ENCODE peak calls at places on chromosomes 4 and X, in six cellular contexts. W, M, J, R, H and I are unnamed samples. For H3K79me1, the result is how much of the 10 kb centered on the place peaks cover.

GRCh38 chr4:154743683-154744340 is at the start of gene LRAT:
- DNase-seq in W (no peak), M (no peak), J (no peak), R (peak), H (peak), I (peak)

GRCh38 chr4:133402616-133403015 is 253.5 kb downstream of the PCDH10 start:
- DNase-seq in W (no peak), M (no peak), J (peak), R (no peak), H (peak), I (no peak)

GRCh38 chrX:80285131-80285773 is 135.0 kb upstream of the TENT5D start:
- DNase-seq in W (peak), M (peak), J (peak), R (peak), H (peak), I (peak)

GRCh38 chr4:128502818-128503527 is 215.4 kb upstream of the PGRMC2 start:
- DNase-seq in W (no peak), M (no peak), J (no peak), R (no peak), H (no peak), I (no peak)

GRCh38 chr4:8639021-8639420 is 46.5 kb downstream of the CPZ start:
- DNase-seq in W (no peak), M (no peak), J (no peak), R (no peak), H (no peak), I (no peak)

GRCh38 chrX:133325422-133325821 is 89.9 kb downstream of the GPC4 start:
- DNase-seq in W (no peak), M (no peak), J (no peak), R (no peak), H (no peak), I (no peak)

GRCh38 chrX:84153538-84153937 is 34.5 kb downstream of the RPS6KA6 start:
- DNase-seq in W (peak), M (no peak), J (no peak), R (no peak), H (peak), I (no peak)

GRCh38 chrX:153349952-153350351 is 16.0 kb downstream of the ZNF275 start:
- DNase-seq in W (no peak), M (no peak), J (no peak), R (no peak), H (no peak), I (no peak)

GRCh38 chr4:76725039-76725438 is 172.9 kb downstream of the SOWAHB start:
- DNase-seq in W (no peak), M (no peak), J (no peak), R (no peak), H (no peak), I (no peak)

GRCh38 chr4:78018271-78019049 is 38.7 kb upstream of the FRAS1 start:
- DNase-seq in W (no peak), M (no peak), J (no peak), R (no peak), H (no peak), I (no peak)

GRCh38 chr4:56147371-56147770 is 198.6 kb downstream of the CEP135 start:
- DNase-seq in W (peak), M (no peak), J (peak), R (no peak), H (no peak), I (no peak)

GRCh38 chrX:109735241-109735744 is 2.2 kb upstream of the ACSL4 start:
- DNase-seq in W (no peak), M (no peak), J (no peak), R (no peak), H (no peak), I (no peak)

GRCh38 chr4:77854431-77855111 is 8.1 kb upstream of the MRPL1 start:
- DNase-seq in W (no peak), M (no peak), J (no peak), R (no peak), H (no peak), I (no peak)

GRCh38 chrX:103658681-103659433 is 27.6 kb downstream of the MORF4L2 start:
- DNase-seq in W (no peak), M (no peak), J (no peak), R (no peak), H (no peak), I (no peak)

GRCh38 chr4:56463711-56464110 is 3.7 kb upstream of the SRP72 start:
- DNase-seq in W (no peak), M (no peak), J (no peak), R (no peak), H (no peak), I (no peak)

GRCh38 chr4:163343604-163344146 is at the start of gene NPY5R:
- DNase-seq in W (no peak), M (peak), J (peak), R (no peak), H (peak), I (peak)

GRCh38 chr4:73847507-73848182 is 5.5 kb upstream of the PF4V1 start:
- DNase-seq in W (no peak), M (no peak), J (no peak), R (no peak), H (no peak), I (no peak)

GRCh38 chrX:131979116-131979515 is 44.0 kb upstream of the STK26 start:
- DNase-seq in W (no peak), M (no peak), J (no peak), R (no peak), H (no peak), I (no peak)

GRCh38 chr4:168765726-168766125 is 244.3 kb downstream of the CBR4 start:
- DNase-seq in W (peak), M (no peak), J (no peak), R (no peak), H (no peak), I (no peak)

GRCh38 chr4:151415978-151416377 is 7.0 kb downstream of the FHIP1A start:
- DNase-seq in W (peak), M (no peak), J (no peak), R (no peak), H (no peak), I (no peak)

GRCh38 chrX:72102760-72103159 is 29.0 kb downstream of the RTL5 start:
- DNase-seq in W (no peak), M (no peak), J (no peak), R (no peak), H (no peak), I (no peak)

GRCh38 chr4:67084801-67085200 is 460.5 kb downstream of the CENPC start:
- DNase-seq in W (no peak), M (no peak), J (no peak), R (no peak), H (no peak), I (no peak)

GRCh38 chr4:184292465-184292867 is 74.8 kb upstream of the ENPP6 start:
- DNase-seq in W (no peak), M (no peak), J (no peak), R (no peak), H (no peak), I (no peak)
- H3K23ac ChIP-seq in W (no peak), M (peak), J (no peak), R (no peak), H (no peak), I (no peak)

GRCh38 chr4:52838729-52839722 is 23.1 kb upstream of the RASL11B start:
- DNase-seq in W (no peak), M (no peak), J (no peak), R (no peak), H (peak), I (no peak)
- H3K79me1 ChIP-seq in W (under half), M (under half), J (under half), R (under half), H (under half), I (under half)

GRCh38 chr4:111499291-111499690 is 646.0 kb upstream of the FAM241A start:
- DNase-seq in W (peak), M (no peak), J (peak), R (no peak), H (no peak), I (no peak)
- H3K23ac ChIP-seq in W (no peak), M (no peak), J (no peak), R (no peak), H (no peak), I (no peak)

DNA sequence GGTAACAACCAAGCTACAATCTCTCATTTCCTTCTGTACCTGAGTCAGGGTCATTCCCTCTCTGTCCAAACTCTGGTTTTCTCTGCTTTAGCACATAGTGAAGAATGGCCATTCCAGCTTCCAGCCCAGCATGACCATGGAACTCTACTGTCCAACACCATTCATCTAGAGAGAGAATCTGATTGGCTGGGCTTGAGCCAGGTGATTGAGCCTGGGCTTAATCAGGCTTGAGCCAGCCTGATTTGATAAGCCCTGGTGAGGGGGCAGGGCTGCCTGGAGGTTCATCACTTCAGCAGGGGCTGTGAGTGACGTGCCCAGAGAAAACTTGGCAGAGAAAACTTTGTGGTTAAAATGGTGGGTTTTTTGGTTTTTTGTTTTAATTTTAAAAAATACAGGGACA is 62.5 kb downstream of the KIAA0232 start:
- DNase-seq in W (no peak), M (no peak), J (no peak), R (no peak), H (peak), I (no peak)
- H3K79me1 ChIP-seq in W (half or more), M (under half), J (under half), R (under half), H (under half), I (under half)

GRCh38 chr4:1855334-1856070 is 454 bp downstream of the LETM1 start:
- DNase-seq in W (no peak), M (no peak), J (no peak), R (no peak), H (no peak), I (no peak)
- H3K23ac ChIP-seq in W (peak), M (peak), J (peak), R (no peak), H (peak), I (no peak)